ENCODE peak calls at places on chromosomes 6 and 20, in four cellular contexts. B is fibroblast of lung; X is CD8-positive, alpha-beta T cell; N is PC-3. I is an unnamed sample. For H3K36me3 and H3K9me3, the result is how much of the 10 kb centered on the place peaks cover.

GRCh38 chr6:167396659-167397490 is 72.0 kb downstream of the TTLL2 start:
- DNase-seq in B (no peak), X (no peak), N (no peak), I (no peak)

GRCh38 chr6:146890644-146891434 is 292.1 kb downstream of the ADGB start:
- DNase-seq in B (no peak), X (no peak), N (no peak), I (no peak)

GRCh38 chr6:155909710-155910109 is 454.1 kb upstream of the NOX3 start:
- DNase-seq in B (no peak), X (no peak), N (no peak), I (no peak)

GRCh38 chr6:111113731-111114438 is 26.6 kb downstream of the SLC16A10 start:
- DNase-seq in B (peak), X (peak), N (no peak), I (no peak)

GRCh38 chr6:157380458-157380778 is 572 bp upstream of the ZDHHC14 start:
- DNase-seq in B (no peak), X (no peak), N (no peak), I (no peak)

GRCh38 chr20:43331911-43332310 is 125.8 kb upstream of the SRSF6 start:
- DNase-seq in B (no peak), X (no peak), N (no peak), I (no peak)

GRCh38 chr6:12246900-12247299 is 43.3 kb upstream of the EDN1 start:
- DNase-seq in B (no peak), X (no peak), N (peak), I (no peak)

GRCh38 chr6:3579652-3580051 is 122.8 kb upstream of the SLC22A23 start:
- DNase-seq in B (no peak), X (no peak), N (no peak), I (peak)

GRCh38 chr20:23091741-23092408 is 5.8 kb upstream of the CD93 start:
- DNase-seq in B (no peak), X (no peak), N (no peak), I (no peak)

GRCh38 chr20:25213566-25214415 is 18.3 kb downstream of the ENTPD6 start:
- DNase-seq in B (no peak), X (no peak), N (no peak), I (no peak)
- H3K36me3 ChIP-seq in B (under half), X (under half), N (half or more), I (half or more)

GRCh38 chr20:45972500-45973183 is 639 bp upstream of the ZNF335 start:
- DNase-seq in B (no peak), X (no peak), N (peak), I (no peak)
- H3K4me3 ChIP-seq in B (peak), X (peak), N (peak), I (peak)

DNA sequence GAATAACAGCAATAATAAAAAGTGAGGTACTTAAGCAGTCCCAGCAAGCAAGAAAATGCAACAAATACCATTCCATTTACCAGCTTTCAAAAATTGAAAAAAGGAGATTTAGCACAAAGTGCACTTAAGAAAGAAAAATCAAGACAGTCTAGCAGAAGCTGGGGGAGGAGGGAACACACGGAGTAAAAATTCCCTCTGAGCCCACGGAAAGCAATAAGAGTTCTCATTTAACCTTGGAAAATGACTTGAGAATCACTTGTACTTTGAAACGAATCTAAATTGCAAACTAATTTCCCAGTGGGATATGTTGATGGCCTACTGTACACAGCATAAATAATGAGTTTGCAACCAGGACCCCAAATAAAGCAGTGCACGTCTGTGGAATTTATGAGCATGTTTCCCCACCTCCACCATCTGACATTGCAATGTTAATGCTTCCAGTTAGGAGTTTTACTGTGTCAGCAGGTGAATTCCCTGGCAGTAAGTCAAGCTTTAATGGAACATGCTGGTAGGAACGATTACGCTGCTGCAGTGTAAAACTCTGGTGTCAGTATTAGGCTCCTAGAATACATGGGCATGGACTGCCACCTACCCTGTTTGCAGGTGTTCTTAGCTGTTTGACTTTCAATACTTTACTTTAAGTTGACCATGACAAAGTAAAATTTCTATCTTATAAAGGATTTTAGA is 386.8 kb downstream of the HDGFL1 start:
- DNase-seq in B (no peak), X (no peak), N (no peak), I (no peak)
- H3K9me3 ChIP-seq in B (under half), X (under half), N (under half), I (under half)

GRCh38 chr6:161105408-161105807 is 113.8 kb downstream of the MAP3K4 start:
- DNase-seq in B (no peak), X (no peak), N (peak), I (no peak)
- H3K36me3 ChIP-seq in B (under half), X (under half), N (under half), I (under half)

GRCh38 chr6:2376429-2377355 is 131.3 kb upstream of the GMDS start:
- DNase-seq in B (peak), X (no peak), N (peak), I (no peak)
- H3K4me3 ChIP-seq in B (no peak), X (no peak), N (peak), I (no peak)

DNA sequence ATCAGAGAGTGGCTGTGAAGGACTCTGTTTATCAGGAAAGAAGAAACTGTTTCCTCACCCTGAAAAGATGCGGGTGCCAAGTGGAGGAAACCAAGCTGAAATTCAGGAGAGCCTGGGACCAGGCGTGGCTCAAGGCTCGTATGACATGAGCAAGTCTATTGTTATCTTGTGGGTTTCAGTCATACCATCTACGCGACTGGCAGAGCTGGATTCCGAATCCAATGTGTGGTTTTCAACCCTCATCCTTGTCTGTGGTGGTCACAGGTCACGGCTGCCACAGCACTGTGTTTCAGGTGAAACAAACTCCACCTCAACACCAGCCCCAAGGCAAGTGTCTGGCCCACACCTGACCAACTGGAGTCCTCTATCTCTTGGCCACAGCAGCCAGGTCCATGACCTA is 9.1 kb downstream of the MC3R start:
- DNase-seq in B (no peak), X (no peak), N (peak), I (no peak)
- H3K9me3 ChIP-seq in B (under half), X (under half), N (under half), I (under half)

GRCh38 chr20:63212393-63212730 is 3.6 kb downstream of the YTHDF1 start:
- DNase-seq in B (no peak), X (no peak), N (no peak), I (no peak)
- H3K36me3 ChIP-seq in B (under half), X (under half), N (half or more), I (half or more)

GRCh38 chr20:2104236-2104635 is 2.6 kb downstream of the STK35 start:
- DNase-seq in B (no peak), X (no peak), N (no peak), I (no peak)
- H3K4me3 ChIP-seq in B (peak), X (peak), N (peak), I (peak)

DNA sequence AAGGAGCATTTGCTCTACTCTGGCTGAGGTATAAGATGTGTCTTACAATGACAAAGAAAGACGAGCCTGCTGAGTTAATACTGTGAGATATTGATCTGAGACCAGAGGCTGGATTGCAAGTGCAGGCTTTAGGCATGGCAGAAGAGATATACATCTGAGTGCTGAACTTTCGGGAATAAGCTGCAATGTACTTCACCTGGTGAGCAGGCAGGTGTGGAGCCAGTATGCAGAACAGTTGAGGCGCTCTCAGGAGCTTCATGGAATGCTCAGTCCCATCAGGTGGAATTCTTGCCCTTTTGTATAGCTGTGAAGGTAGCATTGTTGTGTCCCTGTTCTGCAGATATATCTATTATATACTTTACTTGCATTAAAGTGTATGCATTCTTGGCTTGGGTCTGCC is 179.3 kb upstream of the RIMS1 start:
- DNase-seq in B (no peak), X (no peak), N (no peak), I (no peak)
- H3K9me3 ChIP-seq in B (under half), X (under half), N (under half), I (under half)

GRCh38 chr20:37228111-37228510 is 33.5 kb downstream of the GHRH start:
- DNase-seq in B (no peak), X (no peak), N (no peak), I (no peak)

GRCh38 chr20:37228656-37229055 is 33.0 kb downstream of the GHRH start:
- DNase-seq in B (no peak), X (no peak), N (no peak), I (no peak)

GRCh38 chr20:37225146-37225545 is 36.5 kb downstream of the GHRH start:
- DNase-seq in B (no peak), X (no peak), N (no peak), I (no peak)

GRCh38 chr20:37229300-37229699 is 32.3 kb downstream of the GHRH start:
- DNase-seq in B (no peak), X (no peak), N (no peak), I (no peak)

GRCh38 chr20:37226889-37227288 is 34.7 kb downstream of the GHRH start:
- DNase-seq in B (peak), X (no peak), N (no peak), I (no peak)
- H3K36me3 ChIP-seq in B (under half), X (half or more), N (half or more), I (half or more)

I was measured in WERI-Rb-1.